ENCODE peak calls at places on chromosome 1, in nine cellular contexts. O is GM23338, K is IMR-90, H is tibial artery, Y is body of pancreas, I is AG04449, W is upper lobe of right lung, V is adipocyte, U is RWPE2. J is an unnamed sample.

GRCh38 chr1:24216254-24216653 is 29.2 kb upstream of the IFNLR1 start:
- DNase-seq in V (peak; percentile 9), H (no peak), Y (peak; percentile 28), K (no peak), O (peak; percentile 23), W (peak; percentile 70), I (no peak), U (no peak), J (no peak)

GRCh38 chr1:160206421-160207117 is 1.4 kb downstream of the PEA15 start:
- DNase-seq in O (peak; percentile 65), V (peak; percentile 87), Y (no peak), U (no peak), W (no peak), I (peak; percentile 73), K (peak; percentile 90), H (no peak), J (no peak)

GRCh38 chr1:31264790-31265386 is 25.2 kb upstream of the NKAIN1 start:
- DNase-seq in V (no peak), Y (peak; percentile 74), O (no peak), I (no peak), U (no peak), W (no peak), H (no peak), K (no peak), J (no peak)

GRCh38 chr1:244796719-244797406 is 38.6 kb upstream of the COX20 start:
- DNase-seq in I (no peak), O (peak; percentile 81), V (peak; percentile 87), U (no peak), K (peak; percentile 68), H (peak; percentile 73), W (no peak), Y (peak; percentile 69), J (peak; percentile 55)

GRCh38 chr1:87117761-87118160 is 203.3 kb downstream of the HS2ST1 start:
- DNase-seq in W (no peak), U (no peak), O (no peak), Y (no peak), I (no peak), K (peak; percentile 55), V (no peak), H (no peak), J (no peak)

GRCh38 chr1:27598902-27599528 is 4.9 kb downstream of the AHDC1 start:
- DNase-seq in W (no peak), Y (peak; percentile 57), K (peak; percentile 77), O (no peak), V (peak; percentile 93), H (peak; percentile 96), I (no peak), U (no peak), J (peak; percentile 51)

GRCh38 chr1:60870269-60870668 is 212.1 kb upstream of the NFIA start:
- DNase-seq in H (no peak), K (no peak), V (no peak), O (no peak), Y (no peak), W (no peak), U (no peak), I (no peak), J (no peak)

GRCh38 chr1:183365676-183366075 is 52.5 kb downstream of the NMNAT2 start:
- DNase-seq in U (no peak), K (no peak), O (no peak), H (no peak), I (no peak), Y (no peak), W (no peak), V (no peak), J (no peak)

GRCh38 chr1:151009206-151009587 is 948 bp downstream of the PRUNE1 start:
- DNase-seq in V (no peak), K (peak; percentile 86), H (no peak), U (no peak), O (no peak), Y (no peak), W (no peak), I (no peak), J (no peak)

GRCh38 chr1:84377480-84378095 is 20.7 kb upstream of the DNASE2B start:
- DNase-seq in H (no peak), O (no peak), K (peak; percentile 92), Y (peak; percentile 23), V (peak; percentile 74), U (no peak), W (no peak), I (no peak), J (no peak)

GRCh38 chr1:25695991-25696330 is 79.4 kb downstream of the MAN1C1 start:
- DNase-seq in O (no peak), U (no peak), V (peak; percentile 69), W (no peak), Y (peak; percentile 30), H (peak; percentile 84), K (peak; percentile 97), I (peak; percentile 85), J (no peak)

GRCh38 chr1:186175588-186175987 is 199.5 kb downstream of the TPR start:
- DNase-seq in H (no peak), O (no peak), U (no peak), I (no peak), W (no peak), Y (no peak), V (no peak), K (no peak), J (no peak)

DNA sequence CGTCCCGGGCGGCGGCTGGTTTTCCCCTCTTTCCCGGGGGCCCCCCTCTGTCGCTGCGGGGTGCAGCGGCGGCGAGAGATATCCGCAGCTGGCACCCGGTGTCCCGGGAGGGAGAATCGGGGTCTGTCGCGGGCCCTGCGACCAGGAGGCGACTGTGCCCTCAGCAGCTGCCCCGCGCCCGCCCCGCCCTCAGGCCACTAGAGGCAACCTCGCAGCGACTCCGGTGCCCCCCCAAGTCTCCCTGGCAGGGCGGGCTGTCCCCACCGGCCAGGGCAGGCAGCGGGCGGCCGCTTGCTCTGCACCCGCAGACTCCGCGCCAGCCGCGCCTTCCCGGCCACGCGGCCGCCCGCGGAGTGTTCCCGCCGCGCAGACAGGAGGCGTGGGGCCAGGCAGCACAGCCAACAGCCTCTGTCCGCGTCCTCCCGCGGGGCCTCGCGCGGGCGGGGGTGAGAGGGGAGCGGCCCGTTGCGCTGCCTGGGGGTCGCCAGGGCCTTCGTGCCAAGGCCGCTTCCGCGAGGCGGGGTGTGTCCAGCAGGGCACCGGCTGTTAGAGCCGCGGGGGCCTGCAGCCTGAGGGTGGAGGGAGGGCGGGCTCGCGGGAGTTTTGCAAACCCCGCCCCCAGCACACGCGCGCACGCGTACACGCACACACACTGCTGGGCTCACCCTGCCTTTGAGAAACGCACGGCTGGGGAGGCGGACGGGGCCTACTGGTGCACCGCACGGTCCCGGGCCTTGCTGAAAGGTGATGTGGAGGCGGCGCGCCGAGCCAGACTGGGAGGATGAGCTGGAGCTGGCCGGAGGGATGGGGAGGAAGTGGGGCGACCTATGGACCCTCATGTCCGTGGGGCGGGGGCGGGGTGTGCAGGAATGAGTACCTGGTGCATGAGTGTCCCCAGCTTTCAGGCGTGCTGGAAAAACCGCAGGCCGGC is 41.4 kb downstream of the KIAA1614 start:
- DNase-seq in U (no peak), V (peak; percentile 69), O (peak; percentile 63), K (peak; percentile 12), Y (peak; percentile 80), I (no peak), H (peak; percentile 75), W (peak; percentile 79), J (no peak)
- H3K4me3 ChIP-seq in U (peak overlapping the region; percentile 7), V (peak overlapping the region; percentile 75), O (peak overlapping the region; percentile 56), K (peak overlapping the region; percentile 39), Y (peak overlapping the region; percentile 71), I (peak overlapping the region; percentile 57), H (peak overlapping the region; percentile 74), W (peak overlapping the region; percentile 52), J (no peak overlapping the region)

GRCh38 chr1:55277377-55278130 is 62.4 kb upstream of the USP24 start:
- DNase-seq in K (peak; percentile 78), H (peak; percentile 85), V (peak; percentile 89), U (no peak), O (peak; percentile 93), W (peak; percentile 83), I (no peak), Y (peak; percentile 79), J (peak; percentile 76)

GRCh38 chr1:55282058-55282457 is 66.9 kb upstream of the USP24 start:
- DNase-seq in H (no peak), O (no peak), I (no peak), Y (no peak), U (no peak), V (peak; percentile 46), W (no peak), K (no peak), J (no peak)

GRCh38 chr1:55279627-55280026 is 64.5 kb upstream of the USP24 start:
- DNase-seq in V (no peak), Y (no peak), U (no peak), O (no peak), K (no peak), H (no peak), W (no peak), I (no peak), J (no peak)

GRCh38 chr1:55278378-55278777 is 63.2 kb upstream of the USP24 start:
- DNase-seq in H (no peak), U (no peak), V (no peak), K (no peak), O (no peak), Y (no peak), I (no peak), W (no peak), J (no peak)

DNA sequence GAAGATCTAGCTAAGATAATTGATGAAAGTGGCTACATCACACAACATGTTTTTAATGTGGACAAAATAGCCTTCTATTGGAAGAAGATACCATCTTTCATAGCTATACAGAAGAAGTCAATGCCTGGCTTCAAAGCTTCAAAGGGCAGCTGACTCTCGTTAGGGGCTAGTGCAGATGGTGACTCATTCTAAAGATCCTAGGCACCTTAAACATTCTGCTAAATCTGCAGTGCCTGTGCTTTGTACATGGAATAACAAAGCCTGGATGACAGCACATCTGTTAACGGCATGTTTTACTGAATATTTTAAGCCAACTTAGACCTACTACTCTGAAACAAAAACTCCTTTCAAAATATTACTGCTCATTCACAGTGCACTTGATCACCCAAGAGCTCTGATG is 65.6 kb upstream of the USP24 start:
- DNase-seq in U (no peak), O (no peak), K (peak; percentile 35), W (no peak), H (no peak), Y (no peak), V (peak; percentile 48), I (no peak), J (no peak)
- H3K4me3 ChIP-seq in U (no peak overlapping the region), O (no peak overlapping the region), K (no peak overlapping the region), W (no peak overlapping the region), H (no peak overlapping the region), Y (no peak overlapping the region), V (no peak overlapping the region), I (no peak overlapping the region), J (no peak overlapping the region)

DNA sequence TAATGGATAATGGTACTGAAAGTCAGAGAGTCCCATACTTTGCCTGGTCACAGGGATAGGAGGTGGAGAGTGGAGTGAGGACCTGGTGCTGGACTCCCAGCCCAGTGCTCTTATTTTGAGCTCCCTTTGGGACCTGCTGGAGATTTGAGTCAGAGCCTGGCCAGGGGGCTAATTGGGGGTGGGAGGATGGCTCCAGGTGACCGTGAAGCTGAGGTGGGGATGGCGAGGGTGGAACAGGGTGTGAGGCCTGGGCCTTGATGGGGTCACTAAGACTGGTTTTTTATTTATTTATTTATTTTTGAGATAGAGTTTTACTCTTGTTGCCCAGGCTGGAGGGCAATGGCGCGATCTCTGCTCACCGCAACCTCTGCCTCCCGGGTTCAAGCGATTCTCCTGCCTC is 17.8 kb downstream of the AMPD2 start:
- DNase-seq in V (no peak), K (no peak), Y (no peak), O (no peak), U (no peak), H (peak; percentile 35), I (no peak), W (peak; percentile 40), J (no peak)
- H3K4me3 ChIP-seq in V (no peak overlapping the region), K (no peak overlapping the region), Y (no peak overlapping the region), O (no peak overlapping the region), U (no peak overlapping the region), H (no peak overlapping the region), I (no peak overlapping the region), W (no peak overlapping the region), J (no peak overlapping the region)

GRCh38 chr1:11501491-11501897 is 22.5 kb downstream of the DISP3 start:
- DNase-seq in H (peak; percentile 42), W (peak; percentile 55), Y (no peak), U (peak; percentile 38), V (no peak), K (no peak), O (peak; percentile 64), I (no peak), J (no peak)
- H3K4me3 ChIP-seq in H (no peak overlapping the region), W (no peak overlapping the region), Y (no peak overlapping the region), U (no peak overlapping the region), V (no peak overlapping the region), K (no peak overlapping the region), O (no peak overlapping the region), I (no peak overlapping the region), J (no peak overlapping the region)

J was measured in HL-60.